ENCODE peak calls at places on chromosomes 13 and 19, in seven cellular contexts. U, E, X, V, Q, S and R are unnamed samples.
A peak's percentile ranks its signal among the peaks of the same experiment; 100 is the strongest.

GRCh38 chr13:98353750-98354149 is 176.7 kb upstream of the RNF113B start:
- DNase-seq in Q (no peak), S (peak; percentile 13), V (no peak), U (no peak), E (no peak), X (no peak), R (no peak)

GRCh38 chr13:113981611-113982295 is 7.9 kb upstream of the C13orf46 start:
- DNase-seq in Q (no peak), S (no peak), X (no peak), V (no peak), U (no peak), E (peak; percentile 11), R (peak; percentile 11)

GRCh38 chr19:23439623-23440022 is 44.4 kb upstream of the ZNF91 start:
- DNase-seq in V (no peak), S (no peak), U (no peak), E (no peak), X (no peak), Q (peak; percentile 35), R (no peak)

GRCh38 chr19:2550431-2551171 is 74.7 kb downstream of the GADD45B start:
- DNase-seq in X (no peak), E (no peak), Q (peak; percentile 36), U (no peak), S (no peak), V (no peak), R (peak; percentile 86)

GRCh38 chr13:53141336-53141735 is 112.7 kb downstream of the OLFM4 start:
- DNase-seq in E (no peak), V (no peak), X (no peak), Q (no peak), U (no peak), S (no peak), R (peak; percentile 43)

GRCh38 chr13:109226631-109227030 is 559.8 kb downstream of the IRS2 start:
- DNase-seq in S (no peak), X (no peak), U (no peak), E (no peak), Q (no peak), V (no peak), R (no peak)

GRCh38 chr13:94761407-94761806 is 49.1 kb upstream of the SOX21 start:
- DNase-seq in X (no peak), S (no peak), U (no peak), Q (no peak), V (no peak), E (no peak), R (no peak)

GRCh38 chr19:51389143-51389542 is 1.2 kb downstream of the C19orf84 start:
- DNase-seq in S (no peak), Q (no peak), X (no peak), V (no peak), U (no peak), E (no peak), R (no peak)

GRCh38 chr13:50071399-50071798 is 56.2 kb downstream of the KCNRG start:
- DNase-seq in X (no peak), S (no peak), V (no peak), E (no peak), Q (no peak), U (peak; percentile 43), R (peak; percentile 68)

GRCh38 chr13:91079190-91079589 is 268.3 kb upstream of the MIR17HG start:
- DNase-seq in E (no peak), U (no peak), V (no peak), S (no peak), Q (no peak), X (no peak), R (no peak)

GRCh38 chr13:107806726-107807125 is 408.6 kb downstream of the LIG4 start:
- DNase-seq in U (no peak), E (no peak), X (no peak), S (no peak), V (no peak), Q (no peak), R (no peak)

GRCh38 chr13:77698211-77699058 is 948 bp downstream of the SLAIN1 start:
- DNase-seq in V (no peak), E (no peak), S (no peak), X (no peak), U (peak; percentile 2), Q (peak; percentile 54), R (peak; percentile 75)

GRCh38 chr19:30887042-30887441 is 462.2 kb downstream of the TSHZ3 start:
- DNase-seq in V (no peak), Q (no peak), S (no peak), X (no peak), E (no peak), U (no peak), R (no peak)

GRCh38 chr19:55157064-55157908 is at the start of gene TNNI3:
- DNase-seq in V (no peak), X (no peak), S (no peak), E (no peak), U (no peak), Q (no peak), R (no peak)

DNA sequence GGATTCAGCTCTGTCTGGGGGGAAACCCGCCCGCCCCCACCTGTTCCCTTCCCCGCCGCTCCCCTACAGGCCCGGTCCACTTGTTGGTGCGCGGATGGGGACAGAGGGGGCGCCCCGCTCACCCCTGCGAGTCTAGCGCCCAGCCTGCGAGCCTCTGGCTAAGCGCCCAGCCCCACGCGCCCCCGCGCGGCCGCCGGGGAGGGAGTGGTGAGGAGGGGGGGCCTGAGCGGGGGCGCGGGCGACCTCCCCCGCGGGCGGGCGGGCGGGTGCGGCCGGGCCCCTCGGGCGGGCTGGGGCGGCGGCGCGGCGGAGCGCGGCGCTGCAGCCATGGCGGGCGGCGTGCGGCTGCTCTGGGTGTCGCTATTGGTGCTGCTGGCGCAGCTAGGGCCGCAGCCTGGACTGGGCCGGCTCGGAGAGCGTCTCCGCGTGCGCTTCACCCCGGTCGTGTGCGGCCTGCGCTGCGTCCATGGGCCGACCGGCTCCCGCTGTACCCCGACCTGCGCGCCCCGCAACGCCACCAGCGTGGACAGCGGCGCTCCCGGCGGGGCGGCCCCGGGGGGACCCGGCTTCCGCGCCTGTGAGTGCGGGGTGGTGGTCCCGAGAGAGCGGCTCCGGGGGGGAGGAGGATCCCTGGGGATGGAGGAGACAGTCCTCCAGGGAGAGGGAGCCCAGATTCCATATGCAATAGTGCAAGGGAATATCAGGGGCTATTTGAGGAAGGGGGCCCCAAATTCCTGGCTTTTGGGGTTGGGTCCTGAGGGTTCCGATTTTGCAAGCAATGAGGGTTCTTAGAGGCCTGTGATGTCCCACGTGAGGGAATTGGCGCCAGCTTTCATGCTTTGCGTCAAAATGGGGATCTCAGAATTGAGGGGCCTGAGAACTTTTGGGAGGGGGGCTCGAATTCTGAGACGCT is at the start of gene LTBP4:
- DNase-seq in E (peak; percentile 56), X (no peak), U (peak; percentile 46), V (no peak), S (no peak), Q (peak; percentile 57), R (peak; percentile 56)
- TF ChIP-seq CTCF in E (no peak), X (no peak), U (no peak), V (no peak), S (peak; percentile 20), Q (peak; percentile 2), R (no peak)

DNA sequence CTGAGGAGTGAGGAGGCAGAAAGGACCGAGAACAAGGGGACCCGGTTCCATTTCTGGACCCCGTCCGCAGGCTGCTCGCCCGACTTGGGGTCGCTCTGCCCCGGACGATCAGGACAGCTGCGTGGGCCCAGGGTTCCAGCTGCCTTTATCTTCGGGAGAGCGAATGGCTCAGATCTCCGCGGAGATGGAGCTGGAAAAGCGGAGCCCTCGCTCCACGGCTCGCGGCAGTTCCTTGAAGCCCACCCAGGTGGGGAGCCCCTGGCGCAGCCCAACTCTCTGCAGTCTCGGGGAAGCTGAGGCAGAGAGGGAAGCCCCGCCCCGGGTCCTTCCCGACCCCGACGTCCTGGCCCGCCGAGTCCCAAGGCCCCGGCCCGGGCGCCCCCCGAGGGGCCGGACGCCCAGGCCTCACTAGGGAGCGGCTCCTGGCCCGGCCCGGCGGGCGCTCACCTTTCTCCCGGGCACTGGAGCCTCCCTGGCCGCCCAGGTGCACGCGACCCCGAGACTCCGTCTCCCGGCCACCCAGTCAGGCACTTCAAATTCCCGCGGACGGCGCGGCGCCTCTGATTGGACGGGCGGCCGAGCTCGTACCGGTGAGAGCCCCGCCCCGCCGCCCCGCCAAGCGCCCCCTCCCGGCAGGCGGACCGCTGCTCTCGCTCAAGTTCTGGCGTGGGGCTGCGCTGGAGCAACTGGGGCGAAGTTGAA is 485.7 kb downstream of the UQCRFS1 start:
- DNase-seq in Q (no peak), V (no peak), U (peak; percentile 27), E (no peak), X (peak; percentile 21), S (no peak), R (peak; percentile 78)
- TF ChIP-seq CTCF in Q (no peak), V (no peak), U (peak; percentile 21), E (no peak), X (peak; percentile 3), S (no peak), R (peak; percentile 67)

GRCh38 chr19:46073268-46073922 is 32.6 kb upstream of the IGFL4 start:
- DNase-seq in X (no peak), Q (no peak), E (no peak), S (peak; percentile 5), V (no peak), U (no peak), R (no peak)

GRCh38 chr19:46076031-46076880 is 35.5 kb upstream of the IGFL4 start:
- DNase-seq in V (no peak), E (no peak), Q (no peak), X (no peak), S (no peak), U (no peak), R (no peak)

GRCh38 chr19:46077815-46078167 is 37.0 kb upstream of the IGFL4 start:
- DNase-seq in E (no peak), Q (no peak), U (no peak), X (no peak), V (no peak), S (no peak), R (no peak)

GRCh38 chr19:46080561-46080960 is 39.8 kb upstream of the IGFL4 start:
- DNase-seq in U (peak; percentile 79), V (no peak), E (no peak), S (peak; percentile 92), X (peak; percentile 89), Q (no peak), R (no peak)

GRCh38 chr19:46076951-46077814 is 36.4 kb upstream of the IGFL4 start:
- DNase-seq in X (peak; percentile 89), V (peak; percentile 82), S (peak; percentile 79), E (peak; percentile 21), U (peak; percentile 87), Q (peak; percentile 86), R (peak; percentile 78)
- TF ChIP-seq CTCF in X (no peak), V (peak; percentile 100), S (peak; percentile 100), E (peak; percentile 38), U (peak; percentile 99), Q (peak; percentile 100), R (peak; percentile 73)

GRCh38 chr13:33828431-33829129 is 10.6 kb downstream of the RFC3 start:
- DNase-seq in X (no peak), U (no peak), E (no peak), V (no peak), S (no peak), Q (no peak), R (no peak)

GRCh38 chr13:33832872-33833271 is 14.9 kb downstream of the RFC3 start:
- DNase-seq in S (no peak), V (no peak), E (no peak), Q (no peak), U (no peak), X (no peak), R (no peak)

GRCh38 chr13:33825083-33825482 is 7.1 kb downstream of the RFC3 start:
- DNase-seq in Q (no peak), X (no peak), U (no peak), S (no peak), V (no peak), E (no peak), R (no peak)

DNA sequence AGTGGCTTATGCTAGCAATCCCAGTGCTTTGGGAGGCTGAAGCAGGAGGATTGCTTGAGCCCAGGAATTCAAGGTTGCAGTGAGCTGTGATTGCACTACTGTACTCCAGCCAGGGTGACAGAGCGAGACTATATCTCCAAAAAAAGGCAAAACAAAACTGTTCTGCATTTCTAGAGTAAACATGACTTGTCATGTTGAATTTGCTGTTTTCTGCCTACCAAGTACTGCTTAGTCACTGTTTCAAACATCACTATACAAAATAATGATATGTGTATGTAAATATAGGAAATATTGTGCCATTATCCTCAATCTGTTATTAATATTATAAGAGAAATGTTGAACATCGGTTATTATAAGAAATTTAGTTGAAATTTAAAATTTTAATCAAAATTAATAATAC is 9.2 kb downstream of the RFC3 start:
- DNase-seq in E (no peak), X (no peak), V (no peak), Q (no peak), S (no peak), U (no peak), R (no peak)
- TF ChIP-seq CTCF in E (no peak), X (no peak), V (no peak), Q (no peak), S (no peak), U (no peak), R (no peak)